ENCODE peak calls at places on chromosomes 12 and 14, in nine cellular contexts. X, E, I, Q, D, B, P, A and V are unnamed samples.

GRCh38 chr12:19971881-19972280 is 396.5 kb upstream of the PDE3A start:
- DNase-seq in X (no peak), E (no peak), I (no peak), Q (no peak), D (no peak), B (no peak), P (no peak), A (no peak), V (no peak)

GRCh38 chr12:3613641-3614180 is 122.7 kb downstream of the PRMT8 start:
- DNase-seq in X (no peak), E (no peak), I (no peak), Q (no peak), D (no peak), B (no peak), P (no peak), A (no peak), V (no peak)

GRCh38 chr12:130966443-130967030 is 12.8 kb downstream of the ADGRD1 start:
- DNase-seq in X (no peak), E (no peak), I (peak), Q (no peak), D (peak), B (no peak), P (no peak), A (no peak), V (no peak)

GRCh38 chr12:46659844-46660243 is 166.0 kb downstream of the SLC38A4 start:
- DNase-seq in X (no peak), E (peak), I (no peak), Q (no peak), D (no peak), B (peak), P (no peak), A (no peak), V (no peak)

GRCh38 chr12:85559534-85559933 is 276.7 kb downstream of the RASSF9 start:
- DNase-seq in X (no peak), E (no peak), I (no peak), Q (no peak), D (no peak), B (no peak), P (no peak), A (no peak), V (no peak)

GRCh38 chr12:49693931-49694439 is 13.2 kb downstream of the FMNL3 start:
- DNase-seq in X (no peak), E (no peak), I (no peak), Q (no peak), D (no peak), B (no peak), P (no peak), A (no peak), V (no peak)

GRCh38 chr12:24931666-24932405 is 17.1 kb downstream of the BCAT1 start:
- DNase-seq in X (no peak), E (peak), I (no peak), Q (no peak), D (peak), B (peak), P (no peak), A (no peak), V (no peak)

GRCh38 chr12:100254876-100255275 is 12.0 kb downstream of the DEPDC4 start:
- DNase-seq in X (no peak), E (no peak), I (no peak), Q (no peak), D (no peak), B (no peak), P (no peak), A (no peak), V (no peak)

GRCh38 chr12:111887916-111888745 is 46.1 kb downstream of the MAPKAPK5 start:
- DNase-seq in X (no peak), E (no peak), I (no peak), Q (no peak), D (no peak), B (peak), P (no peak), A (no peak), V (no peak)

GRCh38 chr12:66014818-66015217 is 115.7 kb downstream of the LLPH start:
- DNase-seq in X (no peak), E (no peak), I (no peak), Q (no peak), D (no peak), B (no peak), P (no peak), A (no peak), V (no peak)

GRCh38 chr12:104219908-104220404 is 4.4 kb downstream of the TXNRD1 start:
- DNase-seq in X (peak), E (peak), I (no peak), Q (peak), D (peak), B (peak), P (peak), A (peak), V (peak)

GRCh38 chr14:69354383-69355154 is 43.5 kb downstream of the ERH start:
- DNase-seq in X (no peak), E (no peak), I (no peak), Q (no peak), D (peak), B (no peak), P (no peak), A (no peak), V (no peak)

GRCh38 chr14:37974421-37974820 is 233.3 kb upstream of the SSTR1 start:
- DNase-seq in X (no peak), E (no peak), I (no peak), Q (no peak), D (no peak), B (no peak), P (no peak), A (no peak), V (no peak)

GRCh38 chr12:12441891-12442461 is 85.1 kb downstream of the BORCS5 start:
- DNase-seq in X (no peak), E (peak), I (no peak), Q (no peak), D (peak), B (no peak), P (no peak), A (peak), V (peak)

GRCh38 chr14:100476012-100476822 is 111.0 kb downstream of the BEGAIN start:
- DNase-seq in X (no peak), E (no peak), I (no peak), Q (peak), D (peak), B (no peak), P (peak), A (peak), V (no peak)

GRCh38 chr12:49098035-49098451 is 3.4 kb upstream of the DHH start:
- DNase-seq in X (no peak), E (peak), I (no peak), Q (peak), D (peak), B (peak), P (peak), A (peak), V (peak)

GRCh38 chr14:65840786-65841185 is 428.3 kb downstream of the FUT8 start:
- DNase-seq in X (no peak), E (no peak), I (no peak), Q (no peak), D (no peak), B (no peak), P (no peak), A (no peak), V (no peak)

GRCh38 chr12:117857632-117858274 is 111.0 kb downstream of the KSR2 start:
- DNase-seq in X (no peak), E (peak), I (no peak), Q (peak), D (peak), B (peak), P (peak), A (peak), V (peak)

GRCh38 chr14:41662780-41663477 is 56.3 kb downstream of the LRFN5 start:
- DNase-seq in X (no peak), E (no peak), I (no peak), Q (no peak), D (no peak), B (no peak), P (no peak), A (no peak), V (no peak)

GRCh38 chr14:22798528-22798927 is 16.7 kb downstream of the SLC7A7 start:
- DNase-seq in X (no peak), E (peak), I (no peak), Q (no peak), D (no peak), B (no peak), P (no peak), A (no peak), V (no peak)

GRCh38 chr14:98385851-98386250 is 886.1 kb downstream of the BCL11B start:
- DNase-seq in X (no peak), E (no peak), I (no peak), Q (no peak), D (no peak), B (no peak), P (no peak), A (no peak), V (no peak)

GRCh38 chr12:132766380-132767085 is 4.9 kb upstream of the ANKLE2 start:
- DNase-seq in X (peak), E (no peak), I (no peak), Q (no peak), D (peak), B (peak), P (no peak), A (peak), V (peak)

GRCh38 chr14:96138241-96138640 is 66.4 kb upstream of the BDKRB2 start:
- DNase-seq in X (no peak), E (no peak), I (no peak), Q (no peak), D (no peak), B (no peak), P (no peak), A (no peak), V (no peak)

GRCh38 chr14:93587330-93587729 is 156.6 kb downstream of the UNC79 start:
- DNase-seq in X (no peak), E (no peak), I (no peak), Q (no peak), D (no peak), B (no peak), P (no peak), A (no peak), V (no peak)

GRCh38 chr12:50581226-50582184 is 76.7 kb downstream of the DIP2B start:
- DNase-seq in X (peak), E (no peak), I (no peak), Q (no peak), D (no peak), B (no peak), P (no peak), A (peak), V (no peak)

GRCh38 chr12:45286621-45287020 is 70.7 kb downstream of the ANO6 start:
- DNase-seq in X (no peak), E (no peak), I (no peak), Q (no peak), D (no peak), B (no peak), P (no peak), A (no peak), V (no peak)

GRCh38 chr14:104290756-104291122 is 152.4 kb downstream of the KIF26A start:
- DNase-seq in X (no peak), E (no peak), I (peak), Q (no peak), D (peak), B (no peak), P (no peak), A (no peak), V (no peak)

GRCh38 chr14:103188691-103189480 is 65.6 kb downstream of the TNFAIP2 start:
- DNase-seq in X (no peak), E (no peak), I (peak), Q (no peak), D (peak), B (peak), P (peak), A (no peak), V (peak)

GRCh38 chr14:103186241-103186835 is 63.1 kb downstream of the TNFAIP2 start:
- DNase-seq in X (no peak), E (no peak), I (no peak), Q (no peak), D (peak), B (no peak), P (no peak), A (no peak), V (no peak)

GRCh38 chr14:103186894-103187586 is 63.8 kb downstream of the TNFAIP2 start:
- DNase-seq in X (no peak), E (no peak), I (no peak), Q (no peak), D (peak), B (no peak), P (no peak), A (no peak), V (no peak)

GRCh38 chr14:103189481-103190470 is 66.5 kb downstream of the TNFAIP2 start:
- DNase-seq in X (no peak), E (no peak), I (peak), Q (no peak), D (peak), B (no peak), P (no peak), A (no peak), V (no peak)

DNA sequence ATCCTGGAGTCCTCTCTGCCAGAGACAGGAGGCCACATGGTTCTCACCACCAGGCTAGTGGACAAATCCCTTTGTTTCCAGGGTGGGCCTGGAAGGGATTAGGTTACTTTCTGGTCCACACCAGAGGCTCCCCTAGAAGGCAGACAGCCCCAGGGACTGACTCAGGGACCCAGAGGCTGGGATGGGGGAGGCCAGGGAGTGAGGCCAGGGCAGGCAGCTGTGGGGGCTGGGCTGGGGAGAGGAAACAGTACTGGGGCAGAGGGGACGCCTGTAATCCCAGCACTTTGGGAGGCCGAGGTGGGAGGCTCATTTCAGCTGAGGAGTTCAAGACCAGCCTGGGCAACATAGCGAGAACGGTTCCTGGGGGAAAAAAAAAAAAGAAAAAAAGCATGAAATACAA is 64.7 kb downstream of the TNFAIP2 start:
- DNase-seq in X (no peak), E (no peak), I (no peak), Q (no peak), D (peak), B (no peak), P (no peak), A (no peak), V (no peak)
- TF ChIP-seq POLR2A in X (no peak), E (no peak), I (no peak), Q (no peak), D (no peak), B (no peak), P (no peak), A (no peak), V (no peak)

GRCh38 chr14:75440733-75441474 is 13.1 kb downstream of the JDP2 start:
- DNase-seq in X (no peak), E (no peak), I (peak), Q (no peak), D (no peak), B (no peak), P (no peak), A (no peak), V (no peak)
- TF ChIP-seq POLR2A in X (no peak), E (no peak), I (no peak), Q (no peak), D (no peak), B (no peak), P (no peak), A (no peak), V (no peak)

GRCh38 chr14:103207038-103207403 is 83.8 kb downstream of the TNFAIP2 start:
- DNase-seq in X (peak), E (no peak), I (peak), Q (no peak), D (peak), B (no peak), P (peak), A (peak), V (no peak)
- TF ChIP-seq POLR2A in X (no peak), E (no peak), I (no peak), Q (no peak), D (no peak), B (no peak), P (no peak), A (no peak), V (no peak)

GRCh38 chr12:106302401-106303201 is at the start of gene TCP11L2:
- DNase-seq in X (peak), E (peak), I (peak), Q (peak), D (peak), B (peak), P (peak), A (peak), V (peak)
- TF ChIP-seq POLR2A in X (no peak), E (no peak), I (peak), Q (no peak), D (peak), B (no peak), P (peak), A (no peak), V (peak)

GRCh38 chr12:15546102-15546701 is 223.9 kb downstream of the PTPRO start:
- DNase-seq in X (no peak), E (peak), I (no peak), Q (no peak), D (no peak), B (no peak), P (no peak), A (no peak), V (no peak)
- TF ChIP-seq POLR2A in X (no peak), E (no peak), I (peak), Q (no peak), D (no peak), B (no peak), P (no peak), A (no peak), V (no peak)

GRCh38 chr12:114131824-114132223 is 165.7 kb upstream of the RBM19 start:
- DNase-seq in X (no peak), E (peak), I (no peak), Q (no peak), D (no peak), B (no peak), P (no peak), A (no peak), V (no peak)
- TF ChIP-seq POLR2A in X (no peak), E (no peak), I (no peak), Q (no peak), D (no peak), B (no peak), P (no peak), A (no peak), V (no peak)

DNA sequence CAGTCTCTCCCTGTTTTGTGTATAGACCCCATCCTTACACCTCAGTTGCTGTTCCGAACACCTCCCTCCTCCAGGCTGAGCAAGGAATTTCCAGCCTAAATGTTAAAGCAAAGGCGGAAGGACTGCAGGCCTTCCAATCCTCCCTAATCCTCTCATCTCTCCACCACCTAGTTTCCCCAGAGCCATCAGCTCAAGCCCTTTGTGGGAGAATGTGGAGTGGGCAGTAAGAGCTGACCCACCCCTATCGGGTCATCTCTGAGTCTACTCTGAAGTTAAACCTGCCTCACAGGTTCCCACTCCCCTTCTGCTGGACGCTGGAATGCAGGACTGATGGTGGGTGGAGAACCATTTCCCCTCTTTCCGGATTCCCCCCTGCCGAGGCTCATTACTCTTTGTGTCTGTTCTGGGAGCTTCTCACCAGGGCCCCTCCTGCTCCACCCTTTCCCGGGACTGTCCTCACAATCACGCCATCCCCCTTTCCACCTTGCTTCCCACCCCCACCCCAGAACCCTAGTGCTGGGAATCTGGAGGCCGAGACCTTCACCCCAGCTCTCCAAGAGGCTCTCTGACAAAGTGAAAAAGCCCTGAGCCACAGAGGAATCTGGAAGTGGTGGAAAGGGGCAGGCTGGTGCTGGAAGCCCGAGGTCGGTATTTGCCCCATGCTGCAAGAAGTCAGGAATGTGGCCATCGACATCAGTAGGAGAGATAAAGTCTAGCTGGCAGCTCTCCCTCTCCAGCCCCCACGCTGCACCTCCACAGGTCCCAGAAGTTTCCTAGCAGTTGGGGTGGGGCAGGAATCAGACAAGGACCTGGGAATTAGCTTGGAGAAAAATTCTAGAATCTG is 3.3 kb upstream of the KRT18 start:
- DNase-seq in X (no peak), E (no peak), I (no peak), Q (no peak), D (peak), B (peak), P (no peak), A (no peak), V (no peak)
- TF ChIP-seq POLR2A in X (no peak), E (no peak), I (no peak), Q (peak), D (no peak), B (no peak), P (no peak), A (no peak), V (no peak)

GRCh38 chr14:35400707-35401421 is 3.7 kb downstream of the NFKBIA start:
- DNase-seq in X (no peak), E (peak), I (no peak), Q (no peak), D (no peak), B (peak), P (no peak), A (peak), V (no peak)
- TF ChIP-seq POLR2A in X (no peak), E (no peak), I (peak), Q (no peak), D (peak), B (peak), P (peak), A (no peak), V (peak)